ENCODE peak calls at places on chromosomes 16 and 17, in seven cellular contexts. Y is mesendoderm, U is mesenchymal stem cell, S is IMR-90, P is H9, J is H1, T is trophoblast cell. N is an unnamed sample.

GRCh38 chr17:13582776-13583414 is 18.8 kb downstream of the HS3ST3A1 start:
- DNase-seq in P (no peak), J (no peak), S (peak; percentile 60), Y (no peak), U (no peak), T (peak; percentile 52), N (no peak)

GRCh38 chr16:17138801-17139200 is 332.0 kb downstream of the XYLT1 start:
- DNase-seq in P (peak; percentile 50), T (no peak), J (peak; percentile 67), Y (peak; percentile 62), S (peak; percentile 7), U (no peak), N (peak; percentile 59)

GRCh38 chr16:15607700-15608396 is 35.1 kb downstream of the MARF1 start:
- DNase-seq in U (peak; percentile 85), Y (peak; percentile 17), J (no peak), P (no peak), T (no peak), S (peak; percentile 82), N (no peak)

GRCh38 chr16:6207124-6207523 is 1109.5 kb upstream of the EEF2KMT start:
- DNase-seq in T (no peak), P (no peak), S (no peak), Y (peak; percentile 45), J (no peak), U (no peak), N (no peak)

GRCh38 chr17:78995022-78995760 is 14.4 kb downstream of the CANT1 start:
- DNase-seq in T (no peak), J (no peak), Y (no peak), U (no peak), P (no peak), S (no peak), N (no peak)

GRCh38 chr17:33262724-33263123 is 30.4 kb downstream of the ASIC2 start:
- DNase-seq in P (no peak), Y (no peak), S (no peak), U (no peak), T (no peak), J (no peak), N (no peak)

GRCh38 chr16:24853830-24854229 is 8.1 kb downstream of the SLC5A11 start:
- DNase-seq in S (peak; percentile 66), P (no peak), T (no peak), U (peak; percentile 31), Y (no peak), J (peak; percentile 54), N (no peak)

GRCh38 chr16:50836121-50836541 is 94.2 kb downstream of the CYLD start:
- DNase-seq in T (no peak), S (no peak), P (no peak), J (peak; percentile 17), Y (no peak), U (no peak), N (no peak)

GRCh38 chr16:4882633-4883285 is 35.5 kb downstream of the UBN1 start:
- DNase-seq in J (no peak), T (no peak), S (peak; percentile 80), Y (no peak), P (no peak), U (peak; percentile 43), N (no peak)

GRCh38 chr17:42399121-42399520 is 10.9 kb upstream of the STAT3 start:
- DNase-seq in J (no peak), U (no peak), P (no peak), Y (no peak), S (no peak), T (no peak), N (no peak)

GRCh38 chr16:67897231-67897630 is 4.2 kb downstream of the PSKH1 start:
- DNase-seq in Y (no peak), J (no peak), U (peak; percentile 55), S (peak; percentile 47), T (no peak), P (no peak), N (no peak)

GRCh38 chr16:14186007-14186953 is 115.2 kb downstream of the MRTFB start:
- DNase-seq in S (peak; percentile 79), U (peak; percentile 97), P (peak; percentile 45), Y (peak; percentile 68), J (peak; percentile 63), T (peak; percentile 33), N (peak; percentile 38)

GRCh38 chr17:3022197-3022596 is 41.2 kb downstream of the OR1D5 start:
- DNase-seq in P (no peak), S (no peak), J (no peak), T (no peak), U (no peak), Y (no peak), N (no peak)

GRCh38 chr17:45815752-45816151 is 28.9 kb upstream of the SPPL2C start:
- DNase-seq in P (no peak), S (no peak), J (no peak), Y (no peak), T (no peak), U (no peak), N (no peak)

GRCh38 chr16:1323296-1324239 is 9.9 kb upstream of the BAIAP3 start:
- DNase-seq in T (no peak), U (no peak), Y (no peak), J (no peak), P (no peak), S (no peak), N (no peak)

GRCh38 chr17:5249615-5250014 is 15.0 kb upstream of the SCIMP start:
- DNase-seq in J (peak; percentile 66), S (peak; percentile 78), Y (peak; percentile 81), U (peak; percentile 86), P (peak; percentile 77), T (peak; percentile 85), N (peak; percentile 58)

GRCh38 chr17:77721823-77722160 is 236.7 kb upstream of the TNRC6C start:
- DNase-seq in P (peak; percentile 40), T (no peak), J (no peak), U (no peak), Y (no peak), S (no peak), N (no peak)

GRCh38 chr17:77723071-77723908 is 235.2 kb upstream of the TNRC6C start:
- DNase-seq in T (no peak), S (no peak), U (no peak), J (peak; percentile 35), Y (no peak), P (peak; percentile 26), N (no peak)

GRCh38 chr17:77723909-77724875 is 234.3 kb upstream of the TNRC6C start:
- DNase-seq in S (no peak), P (peak; percentile 25), Y (no peak), T (no peak), U (no peak), J (peak; percentile 38), N (no peak)

GRCh38 chr17:77720946-77721822 is 237.3 kb upstream of the TNRC6C start:
- DNase-seq in Y (no peak), T (no peak), U (no peak), S (no peak), P (peak; percentile 26), J (peak; percentile 42), N (no peak)

DNA sequence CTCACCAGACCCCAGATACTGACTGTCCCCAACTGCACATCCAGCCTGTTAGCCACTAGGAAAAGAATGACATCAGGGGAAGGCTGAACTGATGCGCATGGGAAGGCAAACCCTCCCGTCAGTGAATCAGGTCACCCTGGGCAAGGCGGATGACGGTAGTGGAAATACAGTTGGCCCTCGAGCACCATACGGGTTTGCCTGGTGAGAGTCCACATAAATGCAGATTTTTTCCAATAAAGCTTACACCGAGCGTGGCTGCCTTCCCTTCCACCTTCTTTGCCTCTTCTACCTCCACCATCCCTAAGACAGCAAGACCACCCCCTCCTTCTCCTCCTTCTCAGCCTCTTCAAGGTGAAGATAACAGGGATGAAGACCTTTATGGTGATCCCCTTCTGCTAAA is 236.1 kb upstream of the TNRC6C start:
- DNase-seq in T (no peak), U (no peak), Y (no peak), P (peak; percentile 21), J (peak; percentile 33), S (no peak), N (no peak)
- H4K8ac ChIP-seq in T (no peak overlapping the region), U (no peak overlapping the region), Y (no peak overlapping the region), P (no peak overlapping the region), J (no peak overlapping the region), S (no peak overlapping the region), N (no peak overlapping the region)

GRCh38 chr17:74108126-74108705 is 95.3 kb upstream of the RPL38 start:
- DNase-seq in T (peak; percentile 47), U (no peak), S (no peak), P (no peak), Y (peak; percentile 72), J (no peak), N (no peak)
- H4K8ac ChIP-seq in T (no peak overlapping the region), U (no peak overlapping the region), S (no peak overlapping the region), P (no peak overlapping the region), Y (no peak overlapping the region), J (no peak overlapping the region), N (no peak overlapping the region)

DNA sequence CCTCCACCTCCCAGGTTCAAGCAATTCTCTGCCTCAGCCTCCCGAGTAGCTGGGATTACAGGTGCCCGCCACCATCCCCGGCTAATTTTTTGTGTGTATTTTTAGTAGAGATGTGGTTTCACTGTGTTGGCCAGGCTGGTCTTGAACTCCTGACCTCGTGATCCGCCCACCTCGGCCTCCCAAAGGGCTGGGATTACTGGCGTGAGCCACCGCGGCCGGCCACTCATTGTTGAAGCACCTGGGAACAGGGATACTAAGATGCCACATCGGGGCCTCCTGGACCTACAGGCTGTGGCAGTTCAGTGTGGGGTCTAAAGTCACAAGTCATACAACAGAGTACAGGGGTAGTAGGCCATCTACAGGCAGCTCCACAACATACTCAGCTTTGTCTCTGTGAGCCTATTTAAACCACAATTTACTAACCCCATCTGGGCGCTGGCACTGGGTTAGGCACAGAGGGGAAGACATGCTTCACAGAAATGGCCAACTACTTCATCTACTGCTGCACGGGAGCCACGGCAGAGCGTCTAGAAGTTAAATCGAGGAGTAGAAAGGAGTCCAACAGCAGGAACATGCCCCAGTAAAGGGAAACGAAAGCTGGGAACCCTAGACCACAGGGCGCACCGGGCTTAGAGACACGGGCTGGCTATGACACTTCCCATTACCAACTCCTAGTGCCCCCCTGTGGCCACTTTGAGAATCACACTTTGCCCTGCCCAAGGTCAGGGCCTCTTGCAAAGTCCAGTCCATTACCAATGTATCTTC is 4.3 kb downstream of the VAMP2 start:
- DNase-seq in T (peak; percentile 95), S (peak; percentile 87), Y (peak; percentile 92), U (peak; percentile 92), J (peak; percentile 98), P (peak; percentile 95), N (peak; percentile 82)
- H4K8ac ChIP-seq in T (no peak overlapping the region), S (peak overlapping the region; percentile 71), Y (no peak overlapping the region), U (peak overlapping the region; percentile 64), J (no peak overlapping the region), P (no peak overlapping the region), N (no peak overlapping the region)

DNA sequence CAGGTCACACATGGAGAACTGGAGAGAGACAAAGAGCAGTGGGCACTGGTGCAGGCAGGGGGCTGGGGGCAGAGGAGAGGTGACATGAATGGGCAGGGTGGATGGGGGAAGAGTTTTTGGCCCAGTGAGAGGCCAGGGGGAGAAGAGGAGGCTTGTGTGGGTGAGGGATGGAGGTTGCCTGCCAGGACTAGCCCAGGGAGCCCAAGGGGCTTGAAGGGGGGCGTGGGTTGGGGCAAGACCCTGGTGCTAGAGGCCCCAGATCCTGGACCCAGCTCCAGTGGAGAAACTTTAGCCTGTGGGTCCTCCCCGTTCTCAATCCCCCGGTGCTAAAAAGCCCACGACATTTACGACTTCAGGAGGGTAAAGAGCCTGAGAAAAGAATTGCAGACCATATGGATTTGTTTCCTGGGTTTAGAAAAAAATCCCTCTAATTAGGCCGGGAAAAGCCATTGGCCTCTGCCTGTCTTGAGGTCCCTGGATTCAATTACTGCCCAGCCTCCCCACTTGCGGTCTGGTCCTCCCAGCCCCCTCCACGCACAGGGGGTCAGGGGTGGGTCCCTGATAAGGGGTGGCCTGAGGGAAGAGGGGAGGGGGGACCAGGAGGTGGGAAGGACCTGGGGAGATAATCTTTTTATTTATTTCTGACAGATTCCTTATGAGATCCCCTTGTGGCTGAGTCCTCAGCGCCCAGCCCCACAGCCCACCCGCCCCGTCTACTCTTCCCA is 33.0 kb downstream of the NGFR start:
- DNase-seq in U (no peak), P (peak; percentile 21), S (no peak), T (no peak), Y (no peak), J (no peak), N (no peak)
- H4K8ac ChIP-seq in U (no peak overlapping the region), P (no peak overlapping the region), S (no peak overlapping the region), T (no peak overlapping the region), Y (no peak overlapping the region), J (no peak overlapping the region), N (peak overlapping the region; percentile 92)